ENCODE peak calls at places on chromosomes 4 and X, in nine cellular contexts. H is HL-60; O is CD8-positive, alpha-beta memory T cell; P is stimulated activated CD4-positive, alpha-beta T cell treated with anti-CD3 and anti-CD28 coated beads, Interleukin-1b, Interleukin-23, amount 100 ng/mL, for 24 hours; J is GM04504; Y is NCI-H2171; V is WTC11; L is fibroblast of lung; F is type B pancreatic cell. Q is an unnamed sample.

GRCh38 chrX:25206761-25207160 is 191.0 kb upstream of the ARX start:
- DNase-seq in H (no peak), O (no peak), P (no peak), J (peak; percentile 18), Y (no peak), V (no peak), L (no peak), F (no peak), Q (no peak)

GRCh38 chr4:55077577-55077976 is 47.8 kb downstream of the KDR start:
- DNase-seq in H (no peak), O (no peak), P (no peak), J (no peak), Y (no peak), V (no peak), L (no peak), F (no peak), Q (no peak)

GRCh38 chr4:3767569-3768288 is 1.5 kb downstream of the ADRA2C start:
- DNase-seq in H (no peak), O (no peak), P (no peak), J (no peak), Y (no peak), V (peak; percentile 71), L (no peak), F (no peak), Q (no peak)

GRCh38 chrX:18855919-18856644 is 127.8 kb downstream of the PHKA2 start:
- DNase-seq in H (no peak), O (no peak), P (no peak), J (no peak), Y (no peak), V (no peak), L (peak; percentile 4), F (no peak), Q (no peak)

GRCh38 chrX:154015581-154016264 is 4.0 kb downstream of the IRAK1 start:
- DNase-seq in H (no peak), O (no peak), P (no peak), J (no peak), Y (no peak), V (no peak), L (no peak), F (no peak), Q (no peak)

GRCh38 chr4:10808591-10808990 is 124.0 kb upstream of the CLNK start:
- DNase-seq in H (no peak), O (no peak), P (no peak), J (no peak), Y (no peak), V (no peak), L (peak; percentile 91), F (no peak), Q (no peak)

GRCh38 chr4:76589872-76590846 is 155.1 kb downstream of the SHROOM3 start:
- DNase-seq in H (no peak), O (no peak), P (no peak), J (peak; percentile 93), Y (no peak), V (peak; percentile 88), L (peak; percentile 83), F (no peak), Q (no peak)

GRCh38 chr4:7418131-7418943 is 16.4 kb downstream of the PSAPL1 start:
- DNase-seq in H (no peak), O (no peak), P (no peak), J (no peak), Y (no peak), V (no peak), L (no peak), F (peak; percentile 57), Q (peak; percentile 77)

GRCh38 chr4:8528713-8529112 is 51.5 kb upstream of the GPR78 start:
- DNase-seq in H (no peak), O (no peak), P (no peak), J (peak; percentile 47), Y (no peak), V (no peak), L (no peak), F (no peak), Q (no peak)

GRCh38 chr4:165301833-165302232 is 25.6 kb upstream of the MSMO1 start:
- DNase-seq in H (no peak), O (no peak), P (no peak), J (no peak), Y (no peak), V (no peak), L (peak; percentile 66), F (no peak), Q (no peak)

GRCh38 chrX:151973851-151974335 is 583 bp downstream of the GABRE start:
- DNase-seq in H (no peak), O (no peak), P (no peak), J (no peak), Y (no peak), V (peak; percentile 15), L (no peak), F (no peak), Q (no peak)

GRCh38 chrX:20252392-20253231 is 14.1 kb downstream of the RPS6KA3 start:
- DNase-seq in H (no peak), O (peak; percentile 64), P (peak; percentile 48), J (no peak), Y (no peak), V (peak; percentile 66), L (peak; percentile 56), F (no peak), Q (no peak)

GRCh38 chrX:18377802-18378201 is 23.3 kb upstream of the SCML2 start:
- DNase-seq in H (no peak), O (no peak), P (no peak), J (no peak), Y (peak; percentile 5), V (peak; percentile 37), L (peak; percentile 36), F (no peak), Q (peak; percentile 51)

GRCh38 chr4:83356899-83357661 is 22.4 kb upstream of the HPSE start:
- DNase-seq in H (no peak), O (no peak), P (no peak), J (peak; percentile 66), Y (no peak), V (no peak), L (peak; percentile 92), F (no peak), Q (no peak)

GRCh38 chrX:130378008-130378669 is 7.3 kb downstream of the GPR119 start:
- DNase-seq in H (no peak), O (no peak), P (no peak), J (no peak), Y (peak; percentile 1), V (no peak), L (no peak), F (no peak), Q (no peak)

GRCh38 chr4:90293320-90293719 is 166.1 kb downstream of the CCSER1 start:
- DNase-seq in H (no peak), O (no peak), P (no peak), J (no peak), Y (no peak), V (no peak), L (peak; percentile 58), F (no peak), Q (no peak)

GRCh38 chr4:10554694-10555093 is 97.5 kb upstream of the ZNF518B start:
- DNase-seq in H (peak; percentile 27), O (peak; percentile 6), P (peak; percentile 24), J (peak; percentile 21), Y (peak; percentile 31), V (peak; percentile 56), L (peak; percentile 81), F (no peak), Q (no peak)

GRCh38 chrX:150643271-150643670 is 49.9 kb upstream of the MTMR1 start:
- DNase-seq in H (no peak), O (no peak), P (no peak), J (no peak), Y (no peak), V (no peak), L (peak; percentile 32), F (no peak), Q (no peak)

GRCh38 chrX:136212557-136213111 is 38.6 kb downstream of the MAP7D3 start:
- DNase-seq in H (no peak), O (no peak), P (no peak), J (no peak), Y (no peak), V (no peak), L (no peak), F (no peak), Q (no peak)

GRCh38 chr4:160213377-160213776 is 1110.5 kb downstream of the RAPGEF2 start:
- DNase-seq in H (no peak), O (no peak), P (no peak), J (no peak), Y (no peak), V (no peak), L (no peak), F (no peak), Q (no peak)

GRCh38 chr4:14783011-14783877 is 219.0 kb upstream of the CPEB2 start:
- DNase-seq in H (no peak), O (no peak), P (peak; percentile 15), J (no peak), Y (no peak), V (no peak), L (peak; percentile 20), F (no peak), Q (no peak)

Q was measured in mesenteric fat pad.